ENCODE peak calls at places on chromosomes 13 and 19, in seven cellular contexts. One of them, this sample, is unnamed. For H3K4me1, the result is how much of the 10 kb centered on the place peaks cover.

GRCh38 chr13:39616087-39616694 is 13.2 kb upstream of the LHFPL6 start:
- DNase-seq in transverse colon: peak
- DNase-seq in ovary: peak
- DNase-seq in A549: peak
- DNase-seq in esophagus muscularis mucosa: no peak
- DNase-seq in GM12878: no peak
- DNase-seq in stomach: no peak
- DNase-seq in this sample: no peak

GRCh38 chr13:44930907-44931676 is 58.2 kb downstream of the NUFIP1 start:
- DNase-seq in A549: no peak
- DNase-seq in esophagus muscularis mucosa: no peak
- DNase-seq in ovary: no peak
- DNase-seq in GM12878: no peak
- DNase-seq in stomach: no peak
- DNase-seq in transverse colon: no peak
- DNase-seq in this sample: no peak

GRCh38 chr13:44763604-44764311 is 187.6 kb upstream of the TSC22D1 start:
- DNase-seq in esophagus muscularis mucosa: no peak
- DNase-seq in stomach: peak
- DNase-seq in transverse colon: peak
- DNase-seq in ovary: no peak
- DNase-seq in GM12878: no peak
- DNase-seq in A549: no peak
- DNase-seq in this sample: no peak

GRCh38 chr19:29489182-29489951 is 36.4 kb upstream of the VSTM2B start:
- DNase-seq in ovary: no peak
- DNase-seq in stomach: no peak
- DNase-seq in A549: no peak
- DNase-seq in transverse colon: no peak
- DNase-seq in GM12878: no peak
- DNase-seq in esophagus muscularis mucosa: peak
- DNase-seq in this sample: no peak

GRCh38 chr19:42374826-42375376 is 15.2 kb downstream of the CNFN start:
- DNase-seq in ovary: no peak
- DNase-seq in transverse colon: no peak
- DNase-seq in stomach: no peak
- DNase-seq in A549: no peak
- DNase-seq in esophagus muscularis mucosa: no peak
- DNase-seq in GM12878: no peak
- DNase-seq in this sample: no peak

GRCh38 chr13:27481766-27482165 is 31.4 kb upstream of the MTIF3 start:
- DNase-seq in transverse colon: peak
- DNase-seq in GM12878: no peak
- DNase-seq in stomach: peak
- DNase-seq in A549: peak
- DNase-seq in ovary: no peak
- DNase-seq in esophagus muscularis mucosa: no peak
- DNase-seq in this sample: peak

GRCh38 chr19:18662972-18663732 is 20.3 kb upstream of the CRTC1 start:
- DNase-seq in GM12878: no peak
- DNase-seq in ovary: no peak
- DNase-seq in transverse colon: no peak
- DNase-seq in A549: no peak
- DNase-seq in esophagus muscularis mucosa: no peak
- DNase-seq in stomach: no peak
- DNase-seq in this sample: no peak

GRCh38 chr19:42335374-42335936 is 10.0 kb downstream of the MEGF8 start:
- DNase-seq in ovary: no peak
- DNase-seq in stomach: no peak
- DNase-seq in esophagus muscularis mucosa: no peak
- DNase-seq in transverse colon: no peak
- DNase-seq in A549: no peak
- DNase-seq in GM12878: no peak
- DNase-seq in this sample: no peak

GRCh38 chr19:51511353-51511752 is 9.8 kb upstream of the SIGLEC12 start:
- DNase-seq in transverse colon: no peak
- DNase-seq in A549: peak
- DNase-seq in ovary: no peak
- DNase-seq in esophagus muscularis mucosa: peak
- DNase-seq in GM12878: no peak
- DNase-seq in stomach: no peak
- DNase-seq in this sample: no peak

GRCh38 chr19:22945560-22945959 is 57.4 kb downstream of the ZNF728 start:
- DNase-seq in transverse colon: no peak
- DNase-seq in stomach: no peak
- DNase-seq in GM12878: no peak
- DNase-seq in A549: peak
- DNase-seq in esophagus muscularis mucosa: no peak
- DNase-seq in ovary: no peak
- DNase-seq in this sample: no peak

GRCh38 chr19:1780272-1780957 is 27.1 kb downstream of the ONECUT3 start:
- DNase-seq in transverse colon: no peak
- DNase-seq in A549: peak
- DNase-seq in esophagus muscularis mucosa: no peak
- DNase-seq in stomach: no peak
- DNase-seq in GM12878: no peak
- DNase-seq in ovary: no peak
- DNase-seq in this sample: no peak

GRCh38 chr13:73075546-73075945 is 16.7 kb downstream of the KLF5 start:
- DNase-seq in transverse colon: no peak
- DNase-seq in A549: no peak
- DNase-seq in GM12878: no peak
- DNase-seq in esophagus muscularis mucosa: no peak
- DNase-seq in stomach: peak
- DNase-seq in ovary: no peak
- DNase-seq in this sample: no peak

GRCh38 chr13:103044054-103044453 is 22.2 kb downstream of the SLC10A2 start:
- DNase-seq in stomach: no peak
- DNase-seq in esophagus muscularis mucosa: no peak
- DNase-seq in A549: no peak
- DNase-seq in ovary: no peak
- DNase-seq in GM12878: no peak
- DNase-seq in transverse colon: no peak
- DNase-seq in this sample: no peak

GRCh38 chr13:113802761-113803160 is 43.7 kb downstream of the TMEM255B start:
- DNase-seq in transverse colon: no peak
- DNase-seq in A549: no peak
- DNase-seq in ovary: no peak
- DNase-seq in stomach: no peak
- DNase-seq in GM12878: no peak
- DNase-seq in esophagus muscularis mucosa: no peak
- DNase-seq in this sample: peak

GRCh38 chr19:39430675-39431593 is 4.8 kb downstream of the RPS16 start:
- DNase-seq in esophagus muscularis mucosa: no peak
- DNase-seq in ovary: no peak
- DNase-seq in stomach: no peak
- DNase-seq in transverse colon: peak
- DNase-seq in A549: peak
- DNase-seq in GM12878: no peak
- DNase-seq in this sample: no peak
- H3K4me1 ChIP-seq in esophagus muscularis mucosa: half or more
- H3K4me1 ChIP-seq in ovary: under half
- H3K4me1 ChIP-seq in stomach: half or more
- H3K4me1 ChIP-seq in transverse colon: under half
- H3K4me1 ChIP-seq in A549: half or more
- H3K4me1 ChIP-seq in GM12878: under half
- H3K4me1 ChIP-seq in this sample: under half

GRCh38 chr19:55070755-55071502 is 4.7 kb upstream of the EPS8L1 start:
- DNase-seq in transverse colon: peak
- DNase-seq in ovary: no peak
- DNase-seq in A549: peak
- DNase-seq in stomach: peak
- DNase-seq in esophagus muscularis mucosa: no peak
- DNase-seq in GM12878: no peak
- DNase-seq in this sample: no peak

GRCh38 chr19:55069859-55070225 is 5.8 kb upstream of the EPS8L1 start:
- DNase-seq in stomach: no peak
- DNase-seq in GM12878: no peak
- DNase-seq in esophagus muscularis mucosa: no peak
- DNase-seq in transverse colon: no peak
- DNase-seq in ovary: no peak
- DNase-seq in A549: no peak
- DNase-seq in this sample: no peak

GRCh38 chr19:55067869-55068268 is 4.9 kb upstream of the RDH13 start:
- DNase-seq in ovary: no peak
- DNase-seq in GM12878: no peak
- DNase-seq in esophagus muscularis mucosa: no peak
- DNase-seq in transverse colon: no peak
- DNase-seq in A549: no peak
- DNase-seq in stomach: no peak
- DNase-seq in this sample: no peak

GRCh38 chr19:55068803-55069136 is 5.8 kb upstream of the RDH13 start:
- DNase-seq in stomach: no peak
- DNase-seq in esophagus muscularis mucosa: no peak
- DNase-seq in ovary: no peak
- DNase-seq in GM12878: no peak
- DNase-seq in transverse colon: no peak
- DNase-seq in A549: no peak
- DNase-seq in this sample: no peak

DNA sequence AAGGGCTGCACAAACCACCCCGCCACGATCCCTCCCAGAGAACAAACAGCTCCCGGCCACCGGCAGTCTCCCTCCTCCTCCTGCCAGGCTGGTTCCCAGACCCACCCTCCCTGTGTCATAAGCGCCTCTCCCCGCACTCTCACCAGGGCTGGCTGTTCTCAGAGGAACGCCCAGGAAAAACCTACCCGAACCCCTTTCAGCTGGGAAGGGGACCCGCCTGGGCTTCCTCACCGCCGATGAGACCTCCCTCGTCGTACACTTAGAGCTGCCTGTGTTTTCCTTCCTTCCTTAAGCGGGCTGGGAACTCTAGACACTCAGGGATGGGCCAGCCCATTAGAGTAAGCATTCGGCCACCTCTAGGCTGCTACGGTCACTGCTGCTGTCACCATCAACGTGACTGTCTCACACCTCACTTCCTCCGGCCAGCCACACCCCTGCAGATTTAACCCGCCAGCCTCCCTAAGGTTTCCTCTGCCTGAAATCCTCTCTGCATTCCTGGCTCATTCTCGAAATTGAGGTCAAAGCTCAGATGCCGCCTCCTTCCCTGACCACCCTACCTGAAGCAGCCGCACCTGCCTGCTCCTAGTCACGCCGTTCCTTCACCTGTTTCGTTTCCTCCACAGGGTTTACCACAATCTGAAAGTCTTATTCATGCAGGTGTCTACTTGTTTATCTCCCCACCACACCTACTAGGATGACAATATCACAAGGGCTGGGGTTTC is 6.3 kb upstream of the RDH13 start:
- DNase-seq in ovary: no peak
- DNase-seq in GM12878: no peak
- DNase-seq in A549: peak
- DNase-seq in esophagus muscularis mucosa: no peak
- DNase-seq in transverse colon: peak
- DNase-seq in stomach: peak
- DNase-seq in this sample: no peak
- TF ChIP-seq EP300 in ovary: no peak
- TF ChIP-seq EP300 in GM12878: no peak
- TF ChIP-seq EP300 in A549: no peak
- TF ChIP-seq EP300 in esophagus muscularis mucosa: no peak
- TF ChIP-seq EP300 in transverse colon: no peak
- TF ChIP-seq EP300 in stomach: no peak
- TF ChIP-seq EP300 in this sample: no peak

GRCh38 chr13:99002191-99002710 is 24.4 kb upstream of the DOCK9 start:
- DNase-seq in A549: no peak
- DNase-seq in stomach: no peak
- DNase-seq in ovary: no peak
- DNase-seq in esophagus muscularis mucosa: peak
- DNase-seq in GM12878: no peak
- DNase-seq in transverse colon: no peak
- DNase-seq in this sample: no peak

GRCh38 chr13:99007414-99007986 is 29.6 kb upstream of the DOCK9 start:
- DNase-seq in ovary: no peak
- DNase-seq in stomach: no peak
- DNase-seq in A549: no peak
- DNase-seq in esophagus muscularis mucosa: no peak
- DNase-seq in transverse colon: no peak
- DNase-seq in GM12878: no peak
- DNase-seq in this sample: no peak

GRCh38 chr13:99005609-99006008 is 27.7 kb upstream of the DOCK9 start:
- DNase-seq in GM12878: no peak
- DNase-seq in A549: no peak
- DNase-seq in transverse colon: no peak
- DNase-seq in ovary: no peak
- DNase-seq in stomach: no peak
- DNase-seq in esophagus muscularis mucosa: no peak
- DNase-seq in this sample: no peak

GRCh38 chr13:99004931-99005330 is 27.1 kb upstream of the DOCK9 start:
- DNase-seq in esophagus muscularis mucosa: no peak
- DNase-seq in A549: no peak
- DNase-seq in stomach: no peak
- DNase-seq in GM12878: no peak
- DNase-seq in ovary: no peak
- DNase-seq in transverse colon: no peak
- DNase-seq in this sample: no peak

DNA sequence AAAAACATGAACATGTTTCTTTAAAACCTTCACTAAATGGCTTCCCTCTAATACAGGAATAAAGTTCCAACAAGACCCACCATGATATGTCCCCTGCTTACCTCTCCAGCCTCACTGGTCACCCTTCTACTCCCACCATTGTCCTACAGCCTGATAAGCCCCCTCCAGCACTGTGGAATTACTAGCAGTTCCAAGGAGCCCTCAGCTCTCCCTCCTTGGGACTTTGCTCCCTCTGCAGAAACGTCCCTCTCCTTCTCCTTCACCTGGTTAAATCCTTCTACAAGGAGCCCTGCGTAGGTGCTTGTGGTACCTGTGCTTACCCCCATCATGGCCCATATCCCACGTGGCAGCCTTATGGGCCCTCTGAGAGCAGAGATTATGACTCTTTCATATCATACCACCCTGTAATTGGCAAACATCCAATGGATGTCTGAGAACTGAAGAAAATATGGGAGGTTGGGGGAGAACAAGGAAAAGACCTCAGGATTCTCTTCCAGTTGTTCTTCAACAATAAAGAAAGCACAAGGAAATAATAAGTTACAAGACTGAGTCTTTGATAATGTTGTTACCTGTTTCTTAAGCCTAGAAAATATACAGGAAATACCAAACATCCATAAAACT is 26.1 kb upstream of the DOCK9 start:
- DNase-seq in GM12878: no peak
- DNase-seq in stomach: no peak
- DNase-seq in ovary: no peak
- DNase-seq in esophagus muscularis mucosa: peak
- DNase-seq in A549: no peak
- DNase-seq in transverse colon: no peak
- DNase-seq in this sample: no peak
- H3K4me1 ChIP-seq in GM12878: under half
- H3K4me1 ChIP-seq in stomach: under half
- H3K4me1 ChIP-seq in ovary: under half
- H3K4me1 ChIP-seq in esophagus muscularis mucosa: half or more
- H3K4me1 ChIP-seq in A549: under half
- H3K4me1 ChIP-seq in transverse colon: under half
- H3K4me1 ChIP-seq in this sample: under half

DNA sequence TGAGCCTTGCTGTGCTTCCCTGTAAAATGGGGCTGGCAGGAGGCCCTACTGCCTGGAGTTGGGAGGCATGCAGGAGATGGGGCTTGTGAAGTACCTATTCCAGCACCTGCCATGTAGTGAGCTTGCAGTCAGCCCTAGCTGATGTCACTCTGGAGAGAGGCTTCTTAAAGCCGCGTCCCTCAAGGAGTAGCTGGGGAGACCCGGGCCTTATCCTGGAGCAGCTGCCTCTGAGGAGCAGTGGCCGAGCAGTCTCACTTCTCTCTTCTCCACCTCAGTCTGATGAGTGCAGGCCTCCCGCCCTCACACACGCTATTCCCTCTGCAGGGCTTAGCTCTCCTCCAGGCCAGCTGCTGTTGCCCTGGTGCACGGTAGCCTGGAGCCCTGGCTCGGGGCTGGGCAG is 18.0 kb downstream of the CLASRP start:
- DNase-seq in transverse colon: no peak
- DNase-seq in GM12878: no peak
- DNase-seq in A549: no peak
- DNase-seq in ovary: no peak
- DNase-seq in stomach: no peak
- DNase-seq in esophagus muscularis mucosa: no peak
- DNase-seq in this sample: no peak
- TF ChIP-seq EP300 in transverse colon: no peak
- TF ChIP-seq EP300 in GM12878: no peak
- TF ChIP-seq EP300 in A549: no peak
- TF ChIP-seq EP300 in ovary: no peak
- TF ChIP-seq EP300 in stomach: no peak
- TF ChIP-seq EP300 in esophagus muscularis mucosa: no peak
- TF ChIP-seq EP300 in this sample: no peak

This sample was measured in suprapubic skin.